ENCODE peak calls at places on chromosomes 4 and X, in five cellular contexts. G is NCI-H2171 treated with DMSO at 0.1 percent for 48 hours; P is activated CD4-positive, alpha-beta T cell treated with anti-CD3 and anti-CD28 coated beads, Interleukin-2, amount 50 U/mL, for 1 hour; A is stimulated activated CD4-positive, alpha-beta T cell treated with anti-CD3 and anti-CD28 coated beads, Interleukin-12 subunit alpha, Interleukin-12 subunit beta, amount 100 ng/mL, for 4 hours; Y is RPMI7951. H is an unnamed sample.

GRCh38 chr4:1870328-1870577 is 940 bp upstream of the NSD2 start:
- DNase-seq in P (peak), G (peak), A (peak), Y (peak), H (no peak)

GRCh38 chr4:57442834-57443291 is 332.7 kb upstream of the IGFBP7 start:
- DNase-seq in A (no peak), Y (peak), P (no peak), G (peak), H (peak)

GRCh38 chr4:124636793-124637192 is 75.7 kb downstream of the ANKRD50 start:
- DNase-seq in G (peak), A (no peak), P (no peak), Y (peak), H (no peak)

GRCh38 chr4:139736257-139736626 is 70.6 kb downstream of the MGST2 start:
- DNase-seq in P (no peak), A (no peak), G (no peak), Y (no peak), H (no peak)

GRCh38 chr4:127870688-127871087 is 10.0 kb upstream of the PLK4 start:
- DNase-seq in P (no peak), Y (peak), A (no peak), G (no peak), H (no peak)

GRCh38 chrX:72358313-72358712 is 52.6 kb upstream of the CITED1 start:
- DNase-seq in Y (peak), G (no peak), A (no peak), P (no peak), H (no peak)

GRCh38 chr4:37555324-37555723 is 130.9 kb downstream of the RELL1 start:
- DNase-seq in A (no peak), P (no peak), Y (peak), G (no peak), H (no peak)

GRCh38 chr4:27087306-27088045 is 226.8 kb downstream of the STIM2 start:
- DNase-seq in G (no peak), A (no peak), Y (no peak), P (no peak), H (no peak)

GRCh38 chrX:67619253-67619652 is 75.4 kb downstream of the AR start:
- DNase-seq in Y (peak), P (no peak), G (no peak), A (no peak), H (no peak)

GRCh38 chr4:147029296-147029695 is 83.6 kb upstream of the TTC29 start:
- DNase-seq in Y (no peak), G (no peak), A (no peak), P (no peak), H (no peak)

GRCh38 chr4:150342945-150343344 is 239.0 kb upstream of the MAB21L2 start:
- DNase-seq in G (no peak), P (no peak), A (no peak), Y (no peak), H (no peak)

GRCh38 chr4:141899541-141899940 is 263.2 kb downstream of the IL15 start:
- DNase-seq in Y (no peak), A (no peak), P (no peak), G (no peak), H (no peak)

GRCh38 chr4:144356941-144357381 is 216.4 kb upstream of the GYPA start:
- DNase-seq in P (no peak), G (no peak), Y (no peak), A (no peak), H (no peak)

GRCh38 chrX:52424658-52425057 is 55.8 kb downstream of the XAGE2 start:
- DNase-seq in G (no peak), Y (peak), P (no peak), A (no peak), H (no peak)

GRCh38 chrX:36961590-36961989 is 46.6 kb upstream of the FAM47C start:
- DNase-seq in Y (peak), P (no peak), A (no peak), G (no peak), H (no peak)

GRCh38 chrX:107503996-107504395 is 54.5 kb downstream of the FRMPD3 start:
- DNase-seq in Y (no peak), P (no peak), A (no peak), G (peak), H (no peak)

GRCh38 chrX:85084770-85085393 is 81.2 kb downstream of the APOOL start:
- DNase-seq in G (peak), P (no peak), A (no peak), Y (peak), H (no peak)

GRCh38 chrX:41339148-41339547 is 5.2 kb downstream of the DDX3X start:
- DNase-seq in P (no peak), Y (no peak), G (no peak), A (no peak), H (no peak)

GRCh38 chr4:187436251-187436650 is 559.3 kb upstream of the ZFP42 start:
- DNase-seq in P (no peak), A (no peak), G (no peak), Y (no peak), H (no peak)

GRCh38 chr4:146347822-146348221 is 133.5 kb downstream of the REELD1 start:
- DNase-seq in A (no peak), P (no peak), Y (no peak), G (no peak), H (no peak)

GRCh38 chr4:67161311-67161710 is 384.0 kb downstream of the CENPC start:
- DNase-seq in A (no peak), G (peak), Y (no peak), P (no peak), H (no peak)

GRCh38 chr4:8320386-8320750 is 50.8 kb downstream of the HTRA3 start:
- DNase-seq in Y (no peak), P (no peak), A (no peak), G (no peak), H (no peak)

GRCh38 chr4:138925495-138925894 is 90.1 kb upstream of the NOCT start:
- DNase-seq in A (no peak), G (no peak), Y (no peak), P (no peak), H (no peak)

GRCh38 chr4:122688529-122688928 is 44.0 kb upstream of the BBS12 start:
- DNase-seq in G (no peak), A (no peak), P (no peak), Y (no peak), H (no peak)

H was measured in anterior cingulate cortex.